ENCODE peak calls at places on chromosomes 12 and 14, in ten cellular contexts. V is GM12878; A is gastroesophageal sphincter; R is mucosa of descending colon; W is effector memory CD8-positive, alpha-beta T cell; F is activated naive CD8-positive, alpha-beta T cell treated with anti-CD3 and anti-CD28 coated beads, Interleukin-2, amount 10 ng/mL, durations not matched to agents 7 days and 5 days; I is PC-3; J is stimulated activated naive CD8-positive, alpha-beta T cell treated with anti-CD3 and anti-CD28 coated beads, Interleukin-15, Interleukin-2, amounts not matched to agents 100 U/mL and 50 U/mL, for 24 hours; X is gastrocnemius medialis; D is natural killer cell. Z is an unnamed sample.

GRCh38 chr14:31277085-31277484 is 69.5 kb upstream of the HECTD1 start:
- ATAC-seq in J (no peak), V (no peak), R (no peak), I (no peak), X (no peak), W (no peak), A (no peak), F (no peak), D (no peak), Z (no peak)

GRCh38 chr14:26466862-26467261 is 131.0 kb downstream of the NOVA1 start:
- ATAC-seq in R (no peak), X (no peak), D (no peak), I (no peak), F (no peak), J (no peak), W (no peak), V (no peak), A (no peak), Z (no peak)

GRCh38 chr12:103774977-103775560 is 66.0 kb downstream of the NT5DC3 start:
- ATAC-seq in R (no peak), F (no peak), A (no peak), J (no peak), X (no peak), D (no peak), V (no peak), I (no peak), W (no peak), Z (no peak)

GRCh38 chr12:64181504-64182291 is 40.4 kb downstream of the KICS2 start:
- ATAC-seq in X (peak; percentile 88), A (peak; percentile 92), R (peak; percentile 85), F (no peak), W (no peak), I (peak; percentile 87), V (no peak), J (no peak), D (no peak), Z (no peak)

GRCh38 chr12:121184425-121184824 is 25.5 kb upstream of the P2RX4 start:
- ATAC-seq in R (no peak), F (no peak), X (no peak), I (no peak), A (no peak), J (no peak), W (no peak), D (no peak), V (no peak), Z (no peak)

GRCh38 chr12:11863988-11864387 is 206.8 kb upstream of the BCL2L14 start:
- ATAC-seq in W (no peak), F (no peak), V (no peak), A (peak; percentile 53), J (no peak), R (peak; percentile 62), I (no peak), X (peak; percentile 70), D (no peak), Z (no peak)

GRCh38 chr14:61347771-61348443 is 26.5 kb downstream of the PRKCH start:
- ATAC-seq in I (no peak), A (no peak), F (no peak), D (peak; percentile 34), X (no peak), V (peak; percentile 43), W (peak; percentile 31), R (no peak), J (peak; percentile 68), Z (no peak)

GRCh38 chr14:49986344-49987014 is 93.6 kb downstream of the ARF6 start:
- ATAC-seq in F (no peak), R (no peak), J (no peak), V (no peak), D (no peak), I (no peak), X (no peak), A (no peak), W (no peak), Z (no peak)

GRCh38 chr14:75426332-75427125 is 1.3 kb upstream of the JDP2 start:
- ATAC-seq in R (peak; percentile 5), A (no peak), X (no peak), W (no peak), D (no peak), F (no peak), V (peak; percentile 84), I (no peak), J (no peak), Z (peak; percentile 86)

GRCh38 chr12:28415755-28416154 is 225.5 kb downstream of the CCDC91 start:
- ATAC-seq in J (no peak), D (no peak), X (no peak), I (no peak), A (peak; percentile 48), F (no peak), R (no peak), V (no peak), W (no peak), Z (no peak)

GRCh38 chr12:30795410-30795659 is 40.6 kb upstream of the CAPRIN2 start:
- ATAC-seq in R (no peak), V (no peak), A (no peak), D (no peak), W (no peak), F (peak; percentile 41), I (no peak), J (peak; percentile 59), X (peak; percentile 5), Z (peak; percentile 34)

GRCh38 chr12:108966378-108967151 is 54.3 kb downstream of the SVOP start:
- ATAC-seq in F (no peak), I (no peak), X (peak; percentile 90), V (no peak), R (no peak), W (no peak), J (no peak), A (no peak), D (no peak), Z (no peak)

GRCh38 chr12:24360057-24360456 is 410.6 kb upstream of the SOX5 start:
- ATAC-seq in W (peak; percentile 22), J (no peak), R (no peak), F (no peak), X (no peak), V (no peak), D (no peak), A (no peak), I (no peak), Z (no peak)

GRCh38 chr12:59632408-59632807 is 36.6 kb downstream of the SLC16A7 start:
- ATAC-seq in D (no peak), R (no peak), J (no peak), W (no peak), I (no peak), A (peak; percentile 74), V (no peak), X (peak; percentile 75), F (no peak), Z (no peak)

GRCh38 chr14:31970744-31971143 is 106.4 kb upstream of the ARHGAP5 start:
- ATAC-seq in W (no peak), I (no peak), V (no peak), X (no peak), J (no peak), A (no peak), D (no peak), F (no peak), R (no peak), Z (no peak)

GRCh38 chr14:70020350-70021170 is 141.3 kb downstream of the SMOC1 start:
- ATAC-seq in A (no peak), R (no peak), I (no peak), X (no peak), D (no peak), W (no peak), F (no peak), V (no peak), J (no peak), Z (no peak)

GRCh38 chr12:56645201-56645716 is 525 bp downstream of the ATP5F1B start:
- ATAC-seq in R (peak; percentile 1), F (no peak), V (peak; percentile 4), J (no peak), W (no peak), D (no peak), X (peak; percentile 9), I (no peak), A (no peak), Z (no peak)

GRCh38 chr12:57627504-57628279 is 5.3 kb downstream of the B4GALNT1 start:
- ATAC-seq in X (no peak), F (peak; percentile 42), W (peak; percentile 62), A (no peak), V (peak; percentile 38), R (peak; percentile 19), I (no peak), D (peak; percentile 57), J (peak; percentile 21), Z (no peak)

GRCh38 chr12:52442600-52443061 is 8.5 kb upstream of the KRT75 start:
- ATAC-seq in I (peak; percentile 64), X (no peak), W (no peak), F (no peak), J (no peak), R (no peak), D (no peak), V (no peak), A (no peak), Z (no peak)

GRCh38 chr14:91985521-91986255 is 38.2 kb upstream of the FBLN5 start:
- ATAC-seq in A (no peak), R (no peak), X (no peak), J (no peak), D (no peak), W (no peak), F (no peak), I (no peak), V (no peak), Z (no peak)

GRCh38 chr14:72369106-72369505 is 436.9 kb downstream of the RGS6 start:
- ATAC-seq in J (no peak), W (no peak), V (no peak), X (no peak), D (no peak), F (no peak), A (no peak), I (no peak), R (no peak), Z (no peak)

GRCh38 chr12:31037028-31037427 is 36.6 kb upstream of the DDX11 start:
- ATAC-seq in R (no peak), F (no peak), I (no peak), X (no peak), D (no peak), V (no peak), J (no peak), W (no peak), A (no peak), Z (no peak)

GRCh38 chr14:24903337-24903736 is 146.6 kb downstream of the STXBP6 start:
- ATAC-seq in J (no peak), D (no peak), W (no peak), I (no peak), X (no peak), R (no peak), A (peak; percentile 50), V (peak; percentile 64), F (no peak), Z (no peak)

GRCh38 chr14:60327447-60328331 is 78.7 kb downstream of the PPM1A start:
- ATAC-seq in F (peak; percentile 50), J (peak; percentile 40), R (peak; percentile 66), I (peak; percentile 43), D (peak; percentile 8), V (peak; percentile 80), W (peak; percentile 24), A (peak; percentile 63), X (peak; percentile 85), Z (peak; percentile 86)

GRCh38 chr12:114799574-114800487 is 115.9 kb upstream of the TBX3 start:
- ATAC-seq in J (no peak), A (no peak), W (no peak), I (no peak), V (no peak), F (no peak), R (peak; percentile 83), D (no peak), X (peak; percentile 46), Z (no peak)

GRCh38 chr12:69401940-69402339 is 42.4 kb downstream of the YEATS4 start:
- ATAC-seq in A (no peak), I (no peak), W (no peak), F (no peak), R (no peak), D (no peak), X (no peak), J (no peak), V (no peak), Z (no peak)

GRCh38 chr14:92563359-92563758 is 49.8 kb downstream of the RIN3 start:
- ATAC-seq in A (no peak), J (peak; percentile 87), X (peak; percentile 21), R (peak; percentile 45), V (peak; percentile 96), F (peak; percentile 79), I (peak; percentile 44), D (peak; percentile 52), W (peak; percentile 64), Z (peak; percentile 94)

GRCh38 chr12:88993655-88994054 is 358.6 kb downstream of the DUSP6 start:
- ATAC-seq in I (peak; percentile 77), V (peak; percentile 75), R (peak; percentile 39), A (no peak), X (peak; percentile 44), D (no peak), F (no peak), W (no peak), J (no peak), Z (no peak)

Z was measured in stimulated activated memory B cell treated with anti-CD40 and anti-IgM and Interleukin-4, amounts not matched to agents 10 μg/mL and 1 μg/mL and 100 μg/mL, for 72 hours.